ENCODE peak calls at places on chromosomes 1 and 21, in four cellular contexts. L, J, P and W are unnamed samples.

GRCh38 chr1:166172106-166172505 is 5.3 kb upstream of the FAM78B start:
- DNase-seq in P (no peak), L (no peak), J (no peak), W (no peak)

GRCh38 chr1:13771745-13772144 is 71.8 kb downstream of the PRDM2 start:
- DNase-seq in P (no peak), J (no peak), L (no peak), W (no peak)

GRCh38 chr1:20349971-20350370 is 59.3 kb downstream of the VWA5B1 start:
- DNase-seq in L (no peak), P (no peak), J (no peak), W (no peak)

GRCh38 chr1:22572778-22573177 is 9.5 kb downstream of the EPHA8 start:
- DNase-seq in P (no peak), L (no peak), J (no peak), W (no peak)

GRCh38 chr1:40799351-40799867 is 15.8 kb downstream of the KCNQ4 start:
- DNase-seq in L (no peak), P (no peak), J (no peak), W (no peak)

GRCh38 chr1:168304865-168305264 is 24.2 kb downstream of the TBX19 start:
- DNase-seq in L (no peak), P (no peak), J (no peak), W (no peak)

GRCh38 chr1:27567183-27567526 is 36.8 kb downstream of the AHDC1 start:
- DNase-seq in J (peak), P (no peak), L (no peak), W (no peak)

GRCh38 chr1:40185951-40186864 is 25.0 kb downstream of the RLF start:
- DNase-seq in L (no peak), P (no peak), J (no peak), W (no peak)

GRCh38 chr1:152160553-152160952 is 1.5 kb upstream of the RPTN start:
- DNase-seq in P (no peak), L (no peak), J (no peak), W (no peak)

GRCh38 chr1:9586147-9586766 is 2.5 kb upstream of the TMEM201 start:
- DNase-seq in L (no peak), P (no peak), J (no peak), W (no peak)

GRCh38 chr21:38037416-38037815 is 121.2 kb upstream of the KCNJ6 start:
- DNase-seq in L (no peak), J (no peak), P (no peak), W (peak)

GRCh38 chr1:51189421-51190073 is 46.5 kb upstream of the RNF11 start:
- DNase-seq in L (peak), P (no peak), J (peak), W (peak)

GRCh38 chr1:185559684-185560310 is 174.4 kb upstream of the HMCN1 start:
- DNase-seq in P (peak), L (peak), J (no peak), W (no peak)

GRCh38 chr21:16605588-16605987 is 875.8 kb downstream of the USP25 start:
- DNase-seq in P (no peak), J (no peak), L (no peak), W (no peak)

GRCh38 chr1:156006666-156007376 is 13.9 kb downstream of the SSR2 start:
- DNase-seq in J (no peak), L (no peak), P (no peak), W (no peak)

GRCh38 chr1:22239378-22239777 is 96.5 kb upstream of the WNT4 start:
- DNase-seq in L (no peak), P (peak), J (no peak), W (no peak)

GRCh38 chr1:210200090-210200736 is 32.4 kb upstream of the SERTAD4 start:
- DNase-seq in P (no peak), J (no peak), L (no peak), W (no peak)

GRCh38 chr21:30434033-30434631 is 4.1 kb downstream of the KRTAP13-4 start:
- DNase-seq in L (no peak), J (peak), P (no peak), W (no peak)

GRCh38 chr1:18951818-18952391 is 4.6 kb downstream of the IFFO2 start:
- DNase-seq in J (no peak), L (no peak), P (no peak), W (no peak)

GRCh38 chr1:36304970-36305914 is 926 bp upstream of the SH3D21 start:
- DNase-seq in J (no peak), P (no peak), L (no peak), W (no peak)

GRCh38 chr21:39676054-39676771 is 63.5 kb downstream of the B3GALT5 start:
- DNase-seq in J (no peak), P (no peak), L (no peak), W (peak)

GRCh38 chr1:114219247-114219872 is 65.7 kb upstream of the SYT6 start:
- DNase-seq in L (no peak), J (no peak), P (no peak), W (no peak)

GRCh38 chr1:1889090-1889750 is 1.7 kb downstream of the GNB1 start:
- DNase-seq in L (no peak), P (no peak), J (no peak), W (no peak)

GRCh38 chr1:229431270-229432115 is 2.4 kb downstream of the ACTA1 start:
- DNase-seq in J (no peak), P (no peak), L (no peak), W (no peak)

GRCh38 chr1:215845224-215845902 is 278.3 kb downstream of the KCTD3 start:
- DNase-seq in J (no peak), P (no peak), L (peak), W (peak)

GRCh38 chr1:198660341-198661056 is 21.7 kb downstream of the PTPRC start:
- DNase-seq in L (no peak), J (no peak), P (no peak), W (no peak)

GRCh38 chr1:67793562-67793961 is 39.7 kb downstream of the GNG12 start:
- DNase-seq in P (no peak), J (no peak), L (no peak), W (no peak)

GRCh38 chr1:171590022-171590421 is 32.0 kb upstream of the MYOCOS start:
- DNase-seq in L (no peak), J (no peak), P (no peak), W (no peak)